ENCODE peak calls at places on chromosomes 1 and 21, in four cellular contexts. R, X, F and A are unnamed samples.

GRCh38 chr1:237879195-237879594 is 11.5 kb downstream of the ZP4 start:
- DNase-seq in R (no peak), X (peak), F (peak), A (no peak)

GRCh38 chr1:113153116-113153803 is 80.3 kb downstream of the LRIG2 start:
- DNase-seq in R (no peak), X (peak), F (peak), A (no peak)

GRCh38 chr1:36737767-36738166 is 255.1 kb upstream of the CSF3R start:
- DNase-seq in R (no peak), X (no peak), F (no peak), A (no peak)

GRCh38 chr1:160726498-160727391 is 12.3 kb upstream of the SLAMF7 start:
- DNase-seq in R (peak), X (peak), F (peak), A (peak)

GRCh38 chr1:159914252-159915018 is 10.9 kb downstream of the TAGLN2 start:
- DNase-seq in R (no peak), X (no peak), F (no peak), A (no peak)

GRCh38 chr1:33383974-33384767 is 46.7 kb downstream of the PHC2 start:
- DNase-seq in R (peak), X (peak), F (peak), A (no peak)

GRCh38 chr1:161266096-161266679 is 7.6 kb downstream of the PCP4L1 start:
- DNase-seq in R (no peak), X (no peak), F (peak), A (no peak)

GRCh38 chr21:9774347-9774746 is 747.0 kb upstream of the TPTE start:
- DNase-seq in R (no peak), X (no peak), F (no peak), A (no peak)

GRCh38 chr1:63935148-63935547 is 161.3 kb downstream of the ROR1 start:
- DNase-seq in R (no peak), X (peak), F (no peak), A (no peak)

GRCh38 chr1:31669786-31670582 is 25.3 kb upstream of the PEF1 start:
- DNase-seq in R (no peak), X (peak), F (peak), A (no peak)

GRCh38 chr1:145729196-145729595 is 9.9 kb downstream of the CD160 start:
- DNase-seq in R (no peak), X (no peak), F (no peak), A (no peak)

GRCh38 chr1:17045623-17046022 is 8.2 kb downstream of the SDHB start:
- DNase-seq in R (no peak), X (no peak), F (no peak), A (no peak)

GRCh38 chr1:167747988-167748387 is 26.2 kb downstream of the MPZL1 start:
- DNase-seq in R (no peak), X (no peak), F (peak), A (no peak)

GRCh38 chr21:26405071-26405470 is 168.0 kb downstream of the CYYR1 start:
- DNase-seq in R (peak), X (no peak), F (peak), A (no peak)

GRCh38 chr1:20896824-20897223 is 109.7 kb upstream of the HP1BP3 start:
- DNase-seq in R (no peak), X (peak), F (peak), A (no peak)

GRCh38 chr1:47172782-47173181 is 17.1 kb downstream of the PDZK1IP1 start:
- DNase-seq in R (no peak), X (no peak), F (no peak), A (no peak)

GRCh38 chr1:193565971-193566577 is 379.7 kb upstream of the B3GALT2 start:
- DNase-seq in R (no peak), X (no peak), F (no peak), A (no peak)

GRCh38 chr1:193581338-193581737 is 394.9 kb upstream of the B3GALT2 start:
- DNase-seq in R (no peak), X (no peak), F (no peak), A (no peak)

GRCh38 chr1:96538001-96538649 is 183.5 kb upstream of the PTBP2 start:
- DNase-seq in R (peak), X (no peak), F (peak), A (no peak)

GRCh38 chr1:199490804-199491527 is 536.5 kb upstream of the NR5A2 start:
- DNase-seq in R (peak), X (peak), F (peak), A (no peak)

GRCh38 chr1:10459185-10459584 is 9.4 kb downstream of the CORT start:
- DNase-seq in R (peak), X (peak), F (peak), A (no peak)

GRCh38 chr1:6134206-6134605 is 45.9 kb downstream of the CHD5 start:
- DNase-seq in R (no peak), X (no peak), F (no peak), A (no peak)

GRCh38 chr1:183804916-183805734 is at the start of gene RGL1:
- DNase-seq in R (no peak), X (peak), F (peak), A (peak)

GRCh38 chr1:47679301-47679751 is 241.5 kb downstream of the FOXD2 start:
- DNase-seq in R (no peak), X (no peak), F (no peak), A (no peak)

GRCh38 chr1:109625601-109626560 is 6.2 kb downstream of the AMPD2 start:
- DNase-seq in R (no peak), X (no peak), F (no peak), A (peak)

GRCh38 chr1:167533851-167534300 is 15.5 kb upstream of the CD247 start:
- DNase-seq in R (no peak), X (peak), F (peak), A (peak)

GRCh38 chr21:25660233-25660632 is 21.2 kb downstream of the JAM2 start:
- DNase-seq in R (no peak), X (no peak), F (no peak), A (no peak)

GRCh38 chr1:97647776-97648175 is 273.1 kb downstream of the DPYD start:
- DNase-seq in R (no peak), X (no peak), F (peak), A (no peak)

GRCh38 chr1:187465441-187465840 is 636.7 kb downstream of the PLA2G4A start:
- DNase-seq in R (no peak), X (no peak), F (no peak), A (no peak)

GRCh38 chr21:26943916-26944315 is 23.0 kb downstream of the ADAMTS5 start:
- DNase-seq in R (no peak), X (no peak), F (no peak), A (no peak)

GRCh38 chr1:30822966-30823581 is 65.5 kb upstream of the LAPTM5 start:
- DNase-seq in R (no peak), X (no peak), F (peak), A (no peak)

GRCh38 chr1:21833392-21833976 is 21.4 kb downstream of the LDLRAD2 start:
- DNase-seq in R (no peak), X (no peak), F (no peak), A (no peak)

GRCh38 chr1:33377750-33378149 is 53.1 kb downstream of the PHC2 start:
- DNase-seq in R (no peak), X (no peak), F (peak), A (no peak)

GRCh38 chr1:239543873-239544272 is 157.5 kb downstream of the CHRM3 start:
- DNase-seq in R (no peak), X (no peak), F (no peak), A (no peak)

GRCh38 chr1:44408181-44409018 is 3.3 kb downstream of the RNF220 start:
- DNase-seq in R (no peak), X (no peak), F (peak), A (no peak)

GRCh38 chr1:111748618-111749337 is 6.9 kb upstream of the DDX20 start:
- DNase-seq in R (no peak), X (no peak), F (no peak), A (no peak)

GRCh38 chr1:111747947-111748346 is 7.8 kb upstream of the DDX20 start:
- DNase-seq in R (no peak), X (no peak), F (no peak), A (no peak)

GRCh38 chr1:111746614-111746999 is 7.4 kb upstream of the INKA2 start:
- DNase-seq in R (no peak), X (no peak), F (no peak), A (no peak)

GRCh38 chr1:111745670-111746613 is 6.7 kb upstream of the INKA2 start:
- DNase-seq in R (no peak), X (no peak), F (no peak), A (no peak)

GRCh38 chr1:111747282-111747734 is 8.1 kb upstream of the INKA2 start:
- DNase-seq in R (no peak), X (peak), F (peak), A (peak)
- TF ChIP-seq CTCF in R (peak), X (peak), F (peak), A (peak)

DNA sequence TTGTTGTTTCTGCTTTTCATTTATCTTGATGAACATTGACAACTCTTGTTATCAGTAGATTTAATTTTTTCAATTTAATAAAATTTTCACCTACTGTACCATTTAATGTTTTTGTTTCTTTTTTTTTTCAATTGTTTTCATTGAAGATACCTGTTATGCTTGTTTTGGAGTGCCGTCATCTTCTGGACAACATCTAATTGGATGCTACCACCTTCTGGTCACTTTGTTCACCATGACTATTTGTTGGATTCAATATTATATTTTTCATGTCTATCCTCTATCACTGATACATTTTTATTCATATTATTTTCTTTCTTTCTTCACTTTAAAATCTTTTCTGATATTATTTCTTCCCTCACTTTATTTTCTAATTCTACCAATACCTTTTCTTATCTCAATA is 14.0 kb downstream of the KRTAP21-2 start:
- DNase-seq in R (no peak), X (peak), F (no peak), A (no peak)
- TF ChIP-seq CTCF in R (no peak), X (peak), F (no peak), A (no peak)

GRCh38 chr21:30434033-30434631 is 4.1 kb downstream of the KRTAP13-4 start:
- DNase-seq in R (no peak), X (peak), F (peak), A (no peak)

GRCh38 chr21:30425826-30426225 is at the start of gene KRTAP13-3:
- DNase-seq in R (no peak), X (no peak), F (no peak), A (no peak)

GRCh38 chr21:30426732-30427131 is 1.0 kb upstream of the KRTAP13-3 start:
- DNase-seq in R (no peak), X (no peak), F (no peak), A (no peak)

DNA sequence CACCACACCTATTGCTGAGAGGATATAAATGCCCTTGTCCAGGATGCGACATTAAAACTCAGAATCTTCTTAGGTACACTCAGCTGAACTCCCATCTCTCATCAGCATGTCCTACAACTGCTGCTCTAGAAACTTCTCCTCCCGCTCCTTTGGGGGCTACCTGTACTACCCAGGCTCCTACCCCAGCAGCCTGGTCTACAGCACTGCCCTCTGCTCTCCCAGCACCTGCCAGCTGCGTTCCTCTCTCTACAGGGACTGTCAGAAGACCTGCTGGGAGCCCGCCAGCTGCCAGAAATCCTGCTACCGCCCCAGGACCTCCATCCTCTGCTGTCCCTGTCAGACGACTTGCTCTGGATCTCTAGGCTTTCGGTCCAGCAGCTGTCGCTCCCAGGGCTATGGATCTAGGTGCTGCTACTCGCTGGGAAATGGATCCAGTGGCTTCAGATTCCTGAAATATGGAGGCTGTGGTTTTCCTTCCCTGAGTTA is at the start of gene KRTAP13-4:
- DNase-seq in R (no peak), X (no peak), F (no peak), A (no peak)
- TF ChIP-seq CTCF in R (no peak), X (no peak), F (no peak), A (no peak)

GRCh38 chr1:232211149-232211548 is 418.8 kb downstream of the SIPA1L2 start:
- DNase-seq in R (no peak), X (no peak), F (no peak), A (no peak)
- TF ChIP-seq CTCF in R (peak), X (no peak), F (no peak), A (no peak)

GRCh38 chr1:84724128-84724860 is 34.0 kb upstream of the SSX2IP start:
- DNase-seq in R (no peak), X (no peak), F (no peak), A (peak)
- TF ChIP-seq CTCF in R (no peak), X (no peak), F (no peak), A (peak)

GRCh38 chr1:16012590-16013219 is 5.1 kb downstream of the HSPB7 start:
- DNase-seq in R (no peak), X (no peak), F (peak), A (peak)
- TF ChIP-seq CTCF in R (no peak), X (no peak), F (no peak), A (no peak)

GRCh38 chr1:154998201-154998780 is 4.3 kb upstream of the ZBTB7B start:
- DNase-seq in R (no peak), X (no peak), F (no peak), A (no peak)
- TF ChIP-seq CTCF in R (no peak), X (no peak), F (no peak), A (peak)

GRCh38 chr1:195939844-195940243 is 668.4 kb downstream of the KCNT2 start:
- DNase-seq in R (no peak), X (peak), F (no peak), A (no peak)
- TF ChIP-seq CTCF in R (no peak), X (no peak), F (no peak), A (peak)

DNA sequence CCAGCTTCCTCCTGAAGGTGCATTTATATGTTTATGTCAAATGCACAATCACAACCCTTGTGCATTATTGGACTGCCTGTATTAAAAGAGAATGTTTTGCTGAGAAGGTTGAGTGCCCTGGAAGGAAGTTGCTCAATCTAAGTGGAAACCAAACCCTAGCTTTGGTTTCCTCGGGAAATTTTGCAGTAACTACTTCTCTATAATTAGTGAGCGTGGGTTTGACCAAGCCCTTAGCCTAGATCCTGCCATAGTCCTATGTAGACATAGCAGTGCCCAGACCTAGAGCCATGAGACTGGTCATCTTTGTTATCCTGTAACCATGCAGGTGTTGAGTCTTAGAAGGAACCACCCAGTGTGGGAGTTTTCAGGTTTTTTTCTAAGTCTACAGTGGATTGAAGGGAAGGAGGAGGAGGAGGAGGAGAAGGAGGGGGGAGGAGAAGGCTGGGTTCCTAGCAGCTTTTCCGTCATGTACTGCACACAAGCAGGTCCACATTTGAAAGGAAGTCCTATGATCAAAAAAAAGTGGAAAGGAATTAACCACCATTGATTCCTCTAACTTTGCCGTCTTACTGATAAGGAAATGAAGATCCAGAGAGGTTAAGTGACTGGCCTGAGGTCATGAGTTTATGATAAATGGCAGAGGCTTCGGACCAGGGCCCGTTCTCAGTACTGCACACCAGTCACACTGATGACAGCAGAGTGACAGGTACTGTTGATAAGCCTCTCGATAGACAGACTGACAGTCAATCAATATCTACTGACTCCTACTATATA is 72.2 kb upstream of the LYST start:
- DNase-seq in R (no peak), X (no peak), F (no peak), A (peak)
- TF ChIP-seq CTCF in R (no peak), X (no peak), F (no peak), A (no peak)

GRCh38 chr1:40856116-40856515 is 6.0 kb downstream of the CITED4 start:
- DNase-seq in R (no peak), X (no peak), F (no peak), A (no peak)

GRCh38 chr1:40853113-40853999 is 8.8 kb downstream of the CITED4 start:
- DNase-seq in R (no peak), X (peak), F (peak), A (no peak)

GRCh38 chr1:40856656-40857302 is 5.4 kb downstream of the CITED4 start:
- DNase-seq in R (no peak), X (no peak), F (no peak), A (no peak)

GRCh38 chr1:40857737-40858136 is 4.4 kb downstream of the CITED4 start:
- DNase-seq in R (no peak), X (no peak), F (no peak), A (no peak)

GRCh38 chr1:40855513-40855912 is 6.7 kb downstream of the CITED4 start:
- DNase-seq in R (no peak), X (no peak), F (no peak), A (no peak)
- TF ChIP-seq CTCF in R (no peak), X (no peak), F (peak), A (peak)